ENCODE peak calls at places on chromosomes 12 and 14, in nine cellular contexts. F, V, E, H, S, T, B, K and Y are unnamed samples. For H3K27me3, the result is how much of the 10 kb centered on the place peaks cover.

GRCh38 chr12:51886021-51886710 is 1.7 kb upstream of the ANKRD33 start:
- DNase-seq in F (no peak), V (peak), E (peak), H (no peak), S (peak), T (peak), B (peak), K (peak), Y (no peak)

GRCh38 chr12:100229876-100230275 is 29.3 kb downstream of the ACTR6 start:
- DNase-seq in F (no peak), V (no peak), E (peak), H (no peak), S (no peak), T (no peak), B (no peak), K (no peak), Y (no peak)

GRCh38 chr12:56362130-56363059 is at the start of gene APOF:
- DNase-seq in F (no peak), V (peak), E (no peak), H (no peak), S (no peak), T (peak), B (no peak), K (no peak), Y (no peak)

GRCh38 chr12:89140141-89140540 is 212.2 kb downstream of the DUSP6 start:
- DNase-seq in F (no peak), V (no peak), E (no peak), H (no peak), S (no peak), T (no peak), B (no peak), K (no peak), Y (no peak)

GRCh38 chr12:55927588-55928502 is at the start of gene PYM1:
- DNase-seq in F (peak), V (peak), E (peak), H (peak), S (peak), T (peak), B (peak), K (peak), Y (no peak)

GRCh38 chr12:2396448-2396871 is 343.7 kb downstream of the CACNA1C start:
- DNase-seq in F (no peak), V (peak), E (peak), H (no peak), S (peak), T (no peak), B (peak), K (no peak), Y (no peak)

GRCh38 chr12:100027671-100028070 is 42.9 kb upstream of the ANKS1B start:
- DNase-seq in F (no peak), V (no peak), E (no peak), H (no peak), S (no peak), T (no peak), B (no peak), K (no peak), Y (no peak)

GRCh38 chr12:107891967-107892366 is 117.5 kb downstream of the ASCL4 start:
- DNase-seq in F (no peak), V (no peak), E (no peak), H (no peak), S (no peak), T (no peak), B (no peak), K (peak), Y (no peak)

GRCh38 chr12:114757926-114758325 is 74.0 kb upstream of the TBX3 start:
- DNase-seq in F (no peak), V (no peak), E (no peak), H (no peak), S (no peak), T (no peak), B (no peak), K (no peak), Y (no peak)

GRCh38 chr14:63761356-63762117 is 33.7 kb upstream of the SGPP1 start:
- DNase-seq in F (no peak), V (no peak), E (no peak), H (no peak), S (no peak), T (peak), B (no peak), K (no peak), Y (no peak)

GRCh38 chr12:67068204-67068731 is 200.9 kb upstream of the CAND1 start:
- DNase-seq in F (no peak), V (no peak), E (no peak), H (no peak), S (no peak), T (no peak), B (peak), K (no peak), Y (no peak)

GRCh38 chr12:7113389-7113871 is 4.4 kb upstream of the C1RL start:
- DNase-seq in F (no peak), V (peak), E (no peak), H (no peak), S (peak), T (no peak), B (peak), K (peak), Y (no peak)

GRCh38 chr12:57242691-57243454 is 8.1 kb downstream of the STAC3 start:
- DNase-seq in F (no peak), V (peak), E (no peak), H (peak), S (peak), T (peak), B (peak), K (peak), Y (no peak)

GRCh38 chr12:588658-589057 is 74.6 kb downstream of the NINJ2 start:
- DNase-seq in F (no peak), V (no peak), E (no peak), H (no peak), S (no peak), T (no peak), B (no peak), K (no peak), Y (no peak)

GRCh38 chr12:124709722-124710656 is 142.6 kb upstream of the NCOR2 start:
- DNase-seq in F (no peak), V (no peak), E (peak), H (no peak), S (no peak), T (no peak), B (no peak), K (no peak), Y (no peak)

GRCh38 chr14:59117754-59118153 is 70.7 kb upstream of the DAAM1 start:
- DNase-seq in F (no peak), V (no peak), E (no peak), H (no peak), S (no peak), T (no peak), B (no peak), K (no peak), Y (no peak)
- H3K27me3 ChIP-seq in F (under half), V (under half), E (under half), H (under half), S (under half), T (under half), B (under half), K (under half), Y (under half)

DNA sequence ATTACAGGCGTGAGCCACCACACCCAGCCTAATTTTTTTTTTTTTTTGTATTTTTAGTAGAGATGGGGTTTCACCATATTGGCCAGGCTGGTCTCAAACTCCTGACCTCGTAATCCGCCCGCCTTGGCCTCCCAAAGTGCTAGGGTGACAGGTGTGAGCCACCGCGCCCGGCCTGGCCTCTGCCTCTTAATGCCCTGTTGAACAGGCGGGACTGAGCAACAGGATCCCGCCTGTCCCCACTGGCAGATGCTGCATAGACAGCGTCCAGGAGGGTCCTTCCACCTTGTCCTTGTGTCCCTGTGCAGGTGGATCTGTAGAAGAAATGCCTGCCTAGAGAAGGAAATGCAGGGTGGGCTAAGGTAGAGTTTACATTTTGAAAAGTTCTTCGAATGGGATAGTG is 5.7 kb downstream of the PGAM5 start:
- DNase-seq in F (no peak), V (no peak), E (no peak), H (no peak), S (no peak), T (no peak), B (no peak), K (no peak), Y (no peak)
- TF ChIP-seq POLR2A in F (no peak), V (no peak), E (no peak), H (no peak), S (no peak), T (no peak), B (no peak), K (no peak), Y (no peak)

GRCh38 chr14:68908201-68908600 is 70.9 kb downstream of the ACTN1 start:
- DNase-seq in F (no peak), V (peak), E (no peak), H (no peak), S (no peak), T (no peak), B (no peak), K (no peak), Y (no peak)

GRCh38 chr14:68910540-68910939 is 68.6 kb downstream of the ACTN1 start:
- DNase-seq in F (no peak), V (no peak), E (no peak), H (no peak), S (no peak), T (no peak), B (no peak), K (no peak), Y (no peak)

GRCh38 chr14:68908860-68909259 is 70.2 kb downstream of the ACTN1 start:
- DNase-seq in F (no peak), V (no peak), E (no peak), H (no peak), S (no peak), T (no peak), B (no peak), K (no peak), Y (no peak)

GRCh38 chr14:68913516-68913915 is 65.6 kb downstream of the ACTN1 start:
- DNase-seq in F (no peak), V (no peak), E (no peak), H (no peak), S (no peak), T (no peak), B (no peak), K (no peak), Y (no peak)

GRCh38 chr14:68911594-68912227 is 67.4 kb downstream of the ACTN1 start:
- DNase-seq in F (no peak), V (peak), E (peak), H (peak), S (peak), T (peak), B (peak), K (peak), Y (no peak)
- TF ChIP-seq POLR2AphosphoS5 in F (no peak), V (peak), E (no peak), H (no peak), S (no peak), T (no peak), B (no peak), K (no peak), Y (no peak)

GRCh38 chr14:100671386-100671901 is 55.2 kb upstream of the DLK1 start:
- DNase-seq in F (no peak), V (no peak), E (no peak), H (no peak), S (no peak), T (no peak), B (no peak), K (no peak), Y (no peak)
- H3K27me3 ChIP-seq in F (under half), V (under half), E (under half), H (under half), S (half or more), T (under half), B (under half), K (under half), Y (under half)

DNA sequence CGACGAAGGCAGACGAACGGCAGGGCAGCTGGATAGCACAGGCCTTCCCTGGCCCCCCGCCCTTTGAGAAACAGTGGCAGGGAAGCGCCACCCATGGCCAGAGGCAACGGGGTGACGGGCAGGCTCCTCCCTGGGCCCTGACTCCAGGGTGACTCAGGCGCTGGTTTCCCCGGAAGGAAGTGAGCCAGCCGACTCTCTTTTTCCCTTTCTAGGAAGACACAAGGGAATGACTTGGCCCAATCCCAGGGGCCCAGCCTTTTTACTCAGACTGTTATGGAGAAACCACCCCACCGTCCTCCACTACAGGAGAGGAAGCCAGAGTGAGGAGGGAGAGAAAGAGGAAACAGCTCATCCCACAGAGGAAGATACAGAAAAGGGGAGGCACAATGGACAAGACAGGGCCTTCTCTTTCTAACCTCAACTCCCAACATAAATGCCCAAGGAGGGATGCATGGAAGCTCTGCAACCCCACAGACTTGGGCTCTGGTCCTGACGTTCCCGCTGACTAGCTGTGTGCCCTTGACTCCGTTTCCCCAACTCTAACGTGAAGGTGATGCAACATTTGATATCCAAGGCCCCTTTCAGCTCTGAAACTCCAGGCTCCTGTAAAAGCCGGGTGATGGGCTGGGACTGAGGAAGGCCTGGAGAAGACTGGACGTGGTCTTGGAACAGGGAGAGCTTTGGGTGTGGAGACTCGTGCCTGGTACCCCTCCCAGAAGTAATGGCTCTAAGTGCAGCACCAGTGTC is 27.9 kb downstream of the ACTN1 start:
- DNase-seq in F (no peak), V (peak), E (peak), H (peak), S (peak), T (peak), B (peak), K (peak), Y (peak)
- TF ChIP-seq POLR2A in F (no peak), V (no peak), E (peak), H (no peak), S (no peak), T (no peak), B (no peak), K (no peak), Y (no peak)

GRCh38 chr12:46299846-46300245 is 31.0 kb upstream of the SLC38A1 start:
- DNase-seq in F (no peak), V (no peak), E (no peak), H (no peak), S (no peak), T (no peak), B (no peak), K (peak), Y (no peak)

GRCh38 chr12:46296822-46297221 is 28.0 kb upstream of the SLC38A1 start:
- DNase-seq in F (no peak), V (no peak), E (no peak), H (no peak), S (no peak), T (no peak), B (no peak), K (no peak), Y (no peak)

GRCh38 chr12:46303039-46303666 is 34.3 kb upstream of the SLC38A1 start:
- DNase-seq in F (peak), V (no peak), E (peak), H (peak), S (no peak), T (no peak), B (peak), K (peak), Y (no peak)

GRCh38 chr12:46304080-46304479 is 35.2 kb upstream of the SLC38A1 start:
- DNase-seq in F (no peak), V (no peak), E (no peak), H (no peak), S (no peak), T (no peak), B (no peak), K (no peak), Y (no peak)

GRCh38 chr12:46300906-46301305 is 32.1 kb upstream of the SLC38A1 start:
- DNase-seq in F (no peak), V (no peak), E (no peak), H (no peak), S (no peak), T (no peak), B (no peak), K (peak), Y (no peak)
- TF ChIP-seq POLR2AphosphoS5 in F (no peak), V (no peak), E (no peak), H (no peak), S (no peak), T (no peak), B (no peak), K (no peak), Y (no peak)

DNA sequence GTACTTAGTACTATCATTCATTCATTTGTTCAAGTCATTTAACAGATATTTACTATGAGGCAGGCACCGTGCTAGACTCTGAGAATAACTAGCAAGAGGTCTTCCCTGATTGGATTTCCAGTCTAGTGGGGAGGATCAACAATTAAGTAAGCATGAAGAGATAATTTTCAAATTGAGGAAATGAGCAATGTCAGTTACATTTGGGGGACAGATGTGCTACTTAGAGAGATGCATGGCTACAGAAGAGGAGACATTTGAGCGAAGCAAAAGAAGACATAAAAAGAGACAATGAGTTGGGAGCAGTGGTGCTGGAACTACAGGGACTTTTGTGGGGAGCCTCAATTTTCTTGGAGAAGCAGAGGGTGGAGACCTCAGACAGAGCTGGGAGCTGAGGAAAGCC is 7.7 kb downstream of the KCNA5 start:
- DNase-seq in F (no peak), V (no peak), E (no peak), H (no peak), S (no peak), T (no peak), B (no peak), K (no peak), Y (no peak)
- H3K27me3 ChIP-seq in F (under half), V (under half), E (under half), H (under half), S (under half), T (under half), B (under half), K (under half), Y (under half)